ENCODE peak calls at places on chromosomes 3 and 15, in nine cellular contexts. One of them, this sample, is unnamed.
A peak's percentile ranks its signal among the peaks of the same experiment; 100 is the strongest.

GRCh38 chr15:80323285-80323684 is 71.3 kb upstream of the CTXND1 start:
- DNase-seq in AG10803: no peak
- DNase-seq in AG04450: no peak
- DNase-seq in fibroblast of pulmonary artery: no peak
- DNase-seq in neural progenitor cell: no peak
- DNase-seq in cardiac muscle cell: no peak
- DNase-seq in mammary epithelial cell: no peak
- DNase-seq in breast epithelium: no peak
- DNase-seq in GM23338: no peak
- DNase-seq in this sample: peak; percentile 11

GRCh38 chr3:39753361-39753760 is 56.0 kb upstream of the MYRIP start:
- DNase-seq in cardiac muscle cell: no peak
- DNase-seq in AG04450: no peak
- DNase-seq in AG10803: no peak
- DNase-seq in mammary epithelial cell: no peak
- DNase-seq in GM23338: no peak
- DNase-seq in neural progenitor cell: no peak
- DNase-seq in fibroblast of pulmonary artery: no peak
- DNase-seq in breast epithelium: no peak
- DNase-seq in this sample: no peak

GRCh38 chr3:27659279-27660021 is 62.7 kb downstream of the EOMES start:
- DNase-seq in AG04450: no peak
- DNase-seq in cardiac muscle cell: peak; percentile 67
- DNase-seq in neural progenitor cell: peak; percentile 68
- DNase-seq in fibroblast of pulmonary artery: peak; percentile 65
- DNase-seq in mammary epithelial cell: peak; percentile 41
- DNase-seq in GM23338: peak; percentile 82
- DNase-seq in AG10803: peak; percentile 39
- DNase-seq in breast epithelium: peak; percentile 58
- DNase-seq in this sample: peak; percentile 71

GRCh38 chr3:171672124-171672523 is 138.2 kb downstream of the PLD1 start:
- DNase-seq in fibroblast of pulmonary artery: no peak
- DNase-seq in breast epithelium: no peak
- DNase-seq in neural progenitor cell: no peak
- DNase-seq in mammary epithelial cell: no peak
- DNase-seq in GM23338: no peak
- DNase-seq in AG10803: no peak
- DNase-seq in cardiac muscle cell: no peak
- DNase-seq in AG04450: no peak
- DNase-seq in this sample: no peak

GRCh38 chr15:68586274-68586961 is 7.6 kb downstream of the CORO2B start:
- DNase-seq in GM23338: no peak
- DNase-seq in fibroblast of pulmonary artery: peak; percentile 66
- DNase-seq in mammary epithelial cell: peak; percentile 87
- DNase-seq in cardiac muscle cell: peak; percentile 25
- DNase-seq in neural progenitor cell: no peak
- DNase-seq in AG10803: peak; percentile 64
- DNase-seq in AG04450: no peak
- DNase-seq in breast epithelium: no peak
- DNase-seq in this sample: peak; percentile 96

GRCh38 chr15:59960318-59960717 is 43.8 kb upstream of the FOXB1 start:
- DNase-seq in AG10803: no peak
- DNase-seq in breast epithelium: no peak
- DNase-seq in fibroblast of pulmonary artery: no peak
- DNase-seq in GM23338: no peak
- DNase-seq in AG04450: no peak
- DNase-seq in mammary epithelial cell: no peak
- DNase-seq in cardiac muscle cell: no peak
- DNase-seq in neural progenitor cell: no peak
- DNase-seq in this sample: no peak

GRCh38 chr3:133452603-133453313 is 52.9 kb downstream of the BFSP2 start:
- DNase-seq in fibroblast of pulmonary artery: no peak
- DNase-seq in neural progenitor cell: peak; percentile 33
- DNase-seq in cardiac muscle cell: no peak
- DNase-seq in GM23338: no peak
- DNase-seq in AG04450: no peak
- DNase-seq in mammary epithelial cell: no peak
- DNase-seq in breast epithelium: peak; percentile 62
- DNase-seq in AG10803: no peak
- DNase-seq in this sample: no peak

GRCh38 chr3:65177879-65178484 is 490.2 kb upstream of the ADAMTS9 start:
- DNase-seq in AG10803: peak; percentile 64
- DNase-seq in mammary epithelial cell: peak; percentile 57
- DNase-seq in fibroblast of pulmonary artery: peak; percentile 40
- DNase-seq in GM23338: no peak
- DNase-seq in AG04450: no peak
- DNase-seq in breast epithelium: no peak
- DNase-seq in cardiac muscle cell: peak; percentile 15
- DNase-seq in neural progenitor cell: no peak
- DNase-seq in this sample: peak; percentile 62

DNA sequence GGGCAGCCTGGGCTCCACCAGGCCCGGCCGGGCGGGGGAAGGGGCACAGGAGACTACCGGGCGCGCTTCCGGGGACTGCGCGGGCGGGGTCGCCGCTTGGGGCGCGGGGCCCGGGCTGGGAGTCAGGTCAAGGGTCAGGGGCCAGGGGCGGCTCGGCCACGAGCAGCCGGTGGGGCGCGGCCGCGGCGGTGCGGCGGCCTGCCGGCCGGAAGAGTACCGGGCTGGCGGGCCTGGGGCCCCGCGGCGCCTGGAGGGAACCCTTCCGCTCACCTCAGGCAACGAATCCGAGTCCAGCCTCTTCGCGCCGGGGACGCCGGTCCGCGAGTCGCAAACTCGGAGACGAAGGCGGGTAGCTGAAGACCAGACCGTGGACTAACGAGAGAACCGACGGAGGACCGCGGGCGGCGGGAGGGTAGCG is 217 bp downstream of the RHOA start:
- DNase-seq in AG04450: no peak
- DNase-seq in cardiac muscle cell: peak; percentile 28
- DNase-seq in breast epithelium: no peak
- DNase-seq in GM23338: peak; percentile 74
- DNase-seq in fibroblast of pulmonary artery: no peak
- DNase-seq in AG10803: no peak
- DNase-seq in neural progenitor cell: peak; percentile 86
- DNase-seq in mammary epithelial cell: no peak
- DNase-seq in this sample: peak; percentile 56
- H3K4me3 ChIP-seq in AG04450: peak overlapping the region; percentile 83
- H3K4me3 ChIP-seq in cardiac muscle cell: peak overlapping the region; percentile 81
- H3K4me3 ChIP-seq in breast epithelium: peak overlapping the region; percentile 92
- H3K4me3 ChIP-seq in GM23338: peak overlapping the region; percentile 84
- H3K4me3 ChIP-seq in fibroblast of pulmonary artery: peak overlapping the region; percentile 83
- H3K4me3 ChIP-seq in AG10803: peak overlapping the region; percentile 85
- H3K4me3 ChIP-seq in neural progenitor cell: peak overlapping the region; percentile 84
- H3K4me3 ChIP-seq in mammary epithelial cell: peak overlapping the region; percentile 94
- H3K4me3 ChIP-seq in this sample: peak overlapping the region; percentile 78

GRCh38 chr3:98766924-98767323 is 3.8 kb downstream of the ST3GAL6 start:
- DNase-seq in AG04450: no peak
- DNase-seq in cardiac muscle cell: no peak
- DNase-seq in mammary epithelial cell: no peak
- DNase-seq in breast epithelium: no peak
- DNase-seq in fibroblast of pulmonary artery: no peak
- DNase-seq in neural progenitor cell: no peak
- DNase-seq in AG10803: no peak
- DNase-seq in GM23338: no peak
- DNase-seq in this sample: no peak
- TF ChIP-seq CTCF in AG04450: no peak
- TF ChIP-seq CTCF in cardiac muscle cell: no peak
- TF ChIP-seq CTCF in mammary epithelial cell: no peak
- TF ChIP-seq CTCF in breast epithelium: no peak
- TF ChIP-seq CTCF in fibroblast of pulmonary artery: no peak
- TF ChIP-seq CTCF in neural progenitor cell: no peak
- TF ChIP-seq CTCF in AG10803: no peak
- TF ChIP-seq CTCF in GM23338: no peak
- TF ChIP-seq CTCF in this sample: no peak

DNA sequence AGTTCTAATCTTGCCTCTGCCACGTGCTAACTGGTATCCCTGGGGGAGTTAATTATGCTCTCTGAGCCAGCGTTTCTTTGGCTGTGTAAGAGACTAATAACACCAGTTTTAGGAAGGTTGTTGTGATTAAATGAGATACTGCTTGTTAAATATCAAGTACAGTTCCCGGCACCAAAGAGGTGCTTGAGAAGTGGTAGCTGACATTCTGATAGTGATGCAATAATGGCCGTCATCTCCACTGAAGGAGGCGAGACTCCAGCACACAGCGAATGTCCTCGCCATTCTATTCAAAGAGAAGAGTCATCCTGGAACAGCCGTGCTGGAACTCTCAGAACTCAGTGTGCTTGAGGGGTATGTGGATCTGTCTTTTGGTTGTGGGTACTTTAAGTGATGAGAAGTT is 9.8 kb upstream of the C3orf70 start:
- DNase-seq in breast epithelium: no peak
- DNase-seq in AG04450: no peak
- DNase-seq in GM23338: no peak
- DNase-seq in AG10803: no peak
- DNase-seq in mammary epithelial cell: no peak
- DNase-seq in neural progenitor cell: no peak
- DNase-seq in fibroblast of pulmonary artery: no peak
- DNase-seq in cardiac muscle cell: no peak
- DNase-seq in this sample: peak; percentile 29
- H3K4me3 ChIP-seq in breast epithelium: no peak overlapping the region
- H3K4me3 ChIP-seq in AG04450: no peak overlapping the region
- H3K4me3 ChIP-seq in GM23338: no peak overlapping the region
- H3K4me3 ChIP-seq in AG10803: no peak overlapping the region
- H3K4me3 ChIP-seq in mammary epithelial cell: no peak overlapping the region
- H3K4me3 ChIP-seq in neural progenitor cell: no peak overlapping the region
- H3K4me3 ChIP-seq in fibroblast of pulmonary artery: no peak overlapping the region
- H3K4me3 ChIP-seq in cardiac muscle cell: no peak overlapping the region
- H3K4me3 ChIP-seq in this sample: no peak overlapping the region

DNA sequence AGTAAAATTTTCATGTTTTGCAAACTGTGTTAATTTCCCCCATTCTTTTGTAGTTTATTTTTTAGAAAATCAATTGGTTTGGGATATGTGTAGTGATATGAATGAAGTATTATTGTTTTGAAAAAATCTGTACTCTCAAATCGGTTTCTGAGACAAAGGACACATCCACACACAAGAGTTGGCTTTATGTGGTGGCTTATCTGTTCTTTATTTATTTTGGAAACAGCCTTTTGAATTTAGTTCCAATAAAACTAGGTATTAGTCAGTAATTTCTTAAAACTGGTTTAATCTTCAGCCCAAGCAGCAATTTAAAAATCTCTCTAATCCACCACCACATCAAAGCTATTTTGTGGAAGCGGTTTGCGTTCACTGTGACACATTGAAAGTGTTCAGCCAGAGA is 741.5 kb upstream of the GRM7 start:
- DNase-seq in cardiac muscle cell: no peak
- DNase-seq in GM23338: no peak
- DNase-seq in breast epithelium: no peak
- DNase-seq in fibroblast of pulmonary artery: no peak
- DNase-seq in mammary epithelial cell: no peak
- DNase-seq in neural progenitor cell: no peak
- DNase-seq in AG04450: no peak
- DNase-seq in AG10803: no peak
- DNase-seq in this sample: no peak
- TF ChIP-seq CTCF in cardiac muscle cell: no peak
- TF ChIP-seq CTCF in GM23338: no peak
- TF ChIP-seq CTCF in breast epithelium: no peak
- TF ChIP-seq CTCF in fibroblast of pulmonary artery: no peak
- TF ChIP-seq CTCF in mammary epithelial cell: no peak
- TF ChIP-seq CTCF in neural progenitor cell: no peak
- TF ChIP-seq CTCF in AG04450: no peak
- TF ChIP-seq CTCF in AG10803: no peak
- TF ChIP-seq CTCF in this sample: no peak

GRCh38 chr3:127043731-127044510 is 61.0 kb downstream of the PLXNA1 start:
- DNase-seq in neural progenitor cell: no peak
- DNase-seq in breast epithelium: no peak
- DNase-seq in mammary epithelial cell: no peak
- DNase-seq in fibroblast of pulmonary artery: no peak
- DNase-seq in cardiac muscle cell: no peak
- DNase-seq in AG04450: no peak
- DNase-seq in GM23338: no peak
- DNase-seq in AG10803: no peak
- DNase-seq in this sample: no peak

GRCh38 chr3:127044996-127045395 is 62.1 kb downstream of the PLXNA1 start:
- DNase-seq in AG04450: no peak
- DNase-seq in mammary epithelial cell: no peak
- DNase-seq in breast epithelium: no peak
- DNase-seq in cardiac muscle cell: peak; percentile 10
- DNase-seq in fibroblast of pulmonary artery: no peak
- DNase-seq in AG10803: no peak
- DNase-seq in GM23338: peak; percentile 61
- DNase-seq in neural progenitor cell: peak; percentile 49
- DNase-seq in this sample: no peak

GRCh38 chr3:127042634-127043033 is 59.7 kb downstream of the PLXNA1 start:
- DNase-seq in cardiac muscle cell: no peak
- DNase-seq in neural progenitor cell: no peak
- DNase-seq in AG04450: no peak
- DNase-seq in mammary epithelial cell: no peak
- DNase-seq in fibroblast of pulmonary artery: no peak
- DNase-seq in AG10803: no peak
- DNase-seq in GM23338: no peak
- DNase-seq in breast epithelium: no peak
- DNase-seq in this sample: no peak

GRCh38 chr3:127043041-127043641 is 60.2 kb downstream of the PLXNA1 start:
- DNase-seq in breast epithelium: no peak
- DNase-seq in mammary epithelial cell: peak; percentile 59
- DNase-seq in cardiac muscle cell: no peak
- DNase-seq in AG04450: no peak
- DNase-seq in GM23338: peak; percentile 54
- DNase-seq in neural progenitor cell: peak; percentile 51
- DNase-seq in fibroblast of pulmonary artery: no peak
- DNase-seq in AG10803: peak; percentile 67
- DNase-seq in this sample: no peak

GRCh38 chr3:127045435-127046045 is 62.6 kb downstream of the PLXNA1 start:
- DNase-seq in GM23338: no peak
- DNase-seq in fibroblast of pulmonary artery: no peak
- DNase-seq in AG04450: no peak
- DNase-seq in neural progenitor cell: no peak
- DNase-seq in breast epithelium: no peak
- DNase-seq in AG10803: no peak
- DNase-seq in mammary epithelial cell: no peak
- DNase-seq in cardiac muscle cell: no peak
- DNase-seq in this sample: no peak
- H3K4me3 ChIP-seq in GM23338: no peak overlapping the region
- H3K4me3 ChIP-seq in fibroblast of pulmonary artery: no peak overlapping the region
- H3K4me3 ChIP-seq in AG04450: no peak overlapping the region
- H3K4me3 ChIP-seq in neural progenitor cell: peak overlapping the region; percentile 25
- H3K4me3 ChIP-seq in breast epithelium: no peak overlapping the region
- H3K4me3 ChIP-seq in AG10803: no peak overlapping the region
- H3K4me3 ChIP-seq in mammary epithelial cell: no peak overlapping the region
- H3K4me3 ChIP-seq in cardiac muscle cell: no peak overlapping the region
- H3K4me3 ChIP-seq in this sample: no peak overlapping the region

DNA sequence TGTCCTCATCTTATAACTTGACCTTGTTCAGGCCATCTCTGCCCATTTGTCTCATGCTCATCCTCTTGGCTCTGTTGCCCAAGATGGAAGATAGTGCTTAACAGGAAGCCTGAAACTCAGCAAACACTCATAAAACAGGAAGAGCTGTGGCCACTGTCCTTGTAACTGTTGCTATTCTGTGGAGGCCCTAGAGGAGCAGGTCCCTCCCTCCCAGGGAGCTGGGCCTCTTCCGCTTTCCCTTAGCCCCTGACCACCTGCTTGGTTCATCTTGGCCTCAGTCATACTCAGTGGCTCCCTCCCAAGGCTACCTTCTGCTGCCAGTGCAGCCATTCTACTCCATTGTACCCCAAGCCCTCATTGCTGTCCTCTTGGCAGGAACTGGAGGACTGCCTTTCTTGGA is 3.5 kb downstream of the MAPKAPK3 start:
- DNase-seq in fibroblast of pulmonary artery: no peak
- DNase-seq in mammary epithelial cell: no peak
- DNase-seq in AG04450: no peak
- DNase-seq in GM23338: no peak
- DNase-seq in cardiac muscle cell: no peak
- DNase-seq in neural progenitor cell: no peak
- DNase-seq in AG10803: no peak
- DNase-seq in breast epithelium: no peak
- DNase-seq in this sample: no peak
- TF ChIP-seq CTCF in fibroblast of pulmonary artery: no peak
- TF ChIP-seq CTCF in mammary epithelial cell: no peak
- TF ChIP-seq CTCF in AG04450: no peak
- TF ChIP-seq CTCF in GM23338: peak; percentile 18
- TF ChIP-seq CTCF in cardiac muscle cell: no peak
- TF ChIP-seq CTCF in neural progenitor cell: no peak
- TF ChIP-seq CTCF in AG10803: no peak
- TF ChIP-seq CTCF in breast epithelium: no peak
- TF ChIP-seq CTCF in this sample: no peak

This sample was measured in foreskin fibroblast.